ENCODE peak calls at places on chromosome 20, in six cellular contexts. F is HepG2, D is HEK293T, B is WTC11, S is K562, J is GM12878. N is an unnamed sample.

GRCh38 chr20:63828124-63828523 is 2.9 kb downstream of the ZBTB46 start:
- DNase-seq in F (no peak), D (no peak), B (no peak), S (no peak), J (no peak), N (no peak)

GRCh38 chr20:1171461-1172093 is 13.2 kb downstream of the TMEM74B start:
- DNase-seq in F (peak; percentile 42), D (peak; percentile 28), B (peak; percentile 80), S (peak; percentile 69), J (no peak), N (no peak)

GRCh38 chr20:32112862-32113261 is 3.3 kb downstream of the TM9SF4 start:
- DNase-seq in F (no peak), D (no peak), B (no peak), S (peak; percentile 23), J (no peak), N (no peak)

GRCh38 chr20:2295886-2296544 is at the start of gene TGM3:
- DNase-seq in F (no peak), D (no peak), B (no peak), S (no peak), J (no peak), N (no peak)

GRCh38 chr20:39547546-39548410 is 585.6 kb downstream of the DHX35 start:
- DNase-seq in F (no peak), D (no peak), B (no peak), S (no peak), J (no peak), N (no peak)

GRCh38 chr20:38612921-38613320 is 11.3 kb downstream of the ARHGAP40 start:
- DNase-seq in F (no peak), D (no peak), B (no peak), S (no peak), J (no peak), N (no peak)

GRCh38 chr20:35005463-35005961 is 49.8 kb downstream of the MYH7B start:
- DNase-seq in F (no peak), D (no peak), B (peak; percentile 5), S (no peak), J (no peak), N (no peak)

GRCh38 chr20:54158856-54159418 is 14.8 kb downstream of the CYP24A1 start:
- DNase-seq in F (no peak), D (no peak), B (no peak), S (no peak), J (no peak), N (no peak)

GRCh38 chr20:13200767-13201500 is 20.1 kb upstream of the ISM1 start:
- DNase-seq in F (no peak), D (no peak), B (no peak), S (no peak), J (no peak), N (no peak)

GRCh38 chr20:53917145-53918009 is 153.0 kb downstream of the BCAS1 start:
- DNase-seq in F (no peak), D (no peak), B (no peak), S (peak; percentile 53), J (peak; percentile 93), N (no peak)

GRCh38 chr20:21213691-21214090 is 87.8 kb downstream of the KIZ start:
- DNase-seq in F (no peak), D (no peak), B (no peak), S (no peak), J (no peak), N (no peak)

GRCh38 chr20:2449386-2449785 is 21.2 kb downstream of the SNRPB start:
- DNase-seq in F (no peak), D (no peak), B (no peak), S (no peak), J (no peak), N (no peak)

GRCh38 chr20:33463332-33464101 is 20.0 kb upstream of the SNTA1 start:
- DNase-seq in F (no peak), D (no peak), B (no peak), S (no peak), J (no peak), N (no peak)

GRCh38 chr20:14986026-14986655 is 648.7 kb upstream of the FLRT3 start:
- DNase-seq in F (peak; percentile 99), D (no peak), B (no peak), S (no peak), J (no peak), N (no peak)

GRCh38 chr20:36862857-36863668 is 12.9 kb upstream of the TLDC2 start:
- DNase-seq in F (no peak), D (no peak), B (peak; percentile 31), S (no peak), J (no peak), N (no peak)

GRCh38 chr20:50029697-50030428 is 47.1 kb downstream of the SNAI1 start:
- DNase-seq in F (peak; percentile 80), D (no peak), B (no peak), S (peak; percentile 82), J (no peak), N (no peak)

GRCh38 chr20:62404761-62405107 is 2.4 kb downstream of the CABLES2 start:
- DNase-seq in F (no peak), D (no peak), B (no peak), S (no peak), J (no peak), N (no peak)
- TF ChIP-seq SP1 in F (no peak), D (no peak), B (no peak), S (no peak), J (no peak), N (no peak)

DNA sequence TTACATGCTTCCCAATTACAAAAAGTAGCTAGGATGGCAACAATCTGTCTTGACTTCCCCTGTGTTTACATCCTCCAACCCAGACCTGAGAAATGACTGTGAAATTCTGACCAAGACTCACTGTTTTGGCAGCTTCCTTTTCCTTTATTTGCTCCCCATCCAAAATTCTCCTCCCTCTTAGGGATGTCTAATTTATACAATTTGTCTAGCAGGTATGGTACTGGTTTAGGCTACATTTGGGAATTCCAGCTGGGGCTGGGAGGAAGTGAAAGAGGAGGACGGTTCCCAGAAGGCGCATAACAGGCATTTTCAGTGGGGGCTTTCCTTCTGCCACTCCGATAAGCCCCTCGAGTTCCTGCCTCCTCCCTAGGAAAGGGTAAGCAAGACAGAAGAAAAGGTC is 231.5 kb upstream of the BTBD3 start:
- DNase-seq in F (no peak), D (no peak), B (no peak), S (no peak), J (no peak), N (no peak)
- TF ChIP-seq SP1 in F (no peak), D (no peak), B (no peak), S (no peak), J (no peak), N (no peak)

DNA sequence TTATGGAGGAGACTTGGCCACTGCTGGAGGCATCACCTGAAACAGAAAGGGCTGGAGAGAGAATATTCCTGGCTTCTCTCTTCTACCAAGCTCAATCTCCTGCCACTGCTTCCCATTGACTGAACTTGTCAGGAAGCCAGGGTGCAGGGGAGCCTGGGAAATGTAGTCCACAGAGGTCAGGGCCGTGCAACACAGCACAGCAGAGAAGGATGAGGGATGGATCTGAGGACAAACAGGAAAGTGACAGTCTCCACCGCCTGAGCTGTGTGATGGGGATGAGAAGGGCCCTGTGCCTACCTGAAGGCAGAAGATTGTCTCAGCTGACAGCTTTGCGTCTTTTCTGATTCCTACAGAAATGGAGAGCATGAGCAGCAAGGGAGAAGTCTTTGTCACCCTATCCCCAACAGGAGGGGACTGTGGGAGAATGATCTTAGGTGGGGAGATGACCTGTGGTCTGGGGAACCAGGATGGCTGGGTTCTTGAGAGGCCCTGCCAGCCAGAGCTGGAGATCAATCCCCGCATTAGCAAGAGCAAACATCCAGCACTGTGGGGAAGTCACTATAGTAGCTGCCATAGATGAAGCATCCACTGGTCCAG is 114.2 kb downstream of the SNX5 start:
- DNase-seq in F (peak; percentile 82), D (peak; percentile 50), B (peak; percentile 68), S (no peak), J (no peak), N (peak; percentile 41)
- TF ChIP-seq SP1 in F (peak; percentile 39), D (no peak), B (no peak), S (no peak), J (no peak), N (no peak)

GRCh38 chr20:18005170-18005989 is 36.6 kb downstream of the MGME1 start:
- DNase-seq in F (no peak), D (no peak), B (peak; percentile 28), S (no peak), J (peak; percentile 66), N (no peak)

GRCh38 chr20:18005990-18006364 is 37.2 kb downstream of the MGME1 start:
- DNase-seq in F (no peak), D (no peak), B (no peak), S (no peak), J (no peak), N (no peak)

GRCh38 chr20:18001131-18001921 is 32.5 kb downstream of the MGME1 start:
- DNase-seq in F (peak; percentile 90), D (no peak), B (no peak), S (no peak), J (no peak), N (no peak)

GRCh38 chr20:18004389-18005031 is 35.7 kb downstream of the MGME1 start:
- DNase-seq in F (peak; percentile 59), D (no peak), B (no peak), S (no peak), J (no peak), N (no peak)

GRCh38 chr20:18003897-18004296 is 35.1 kb downstream of the MGME1 start:
- DNase-seq in F (no peak), D (no peak), B (no peak), S (no peak), J (peak; percentile 26), N (no peak)
- TF ChIP-seq SP1 in F (no peak), D (no peak), B (no peak), S (no peak), J (no peak), N (no peak)

DNA sequence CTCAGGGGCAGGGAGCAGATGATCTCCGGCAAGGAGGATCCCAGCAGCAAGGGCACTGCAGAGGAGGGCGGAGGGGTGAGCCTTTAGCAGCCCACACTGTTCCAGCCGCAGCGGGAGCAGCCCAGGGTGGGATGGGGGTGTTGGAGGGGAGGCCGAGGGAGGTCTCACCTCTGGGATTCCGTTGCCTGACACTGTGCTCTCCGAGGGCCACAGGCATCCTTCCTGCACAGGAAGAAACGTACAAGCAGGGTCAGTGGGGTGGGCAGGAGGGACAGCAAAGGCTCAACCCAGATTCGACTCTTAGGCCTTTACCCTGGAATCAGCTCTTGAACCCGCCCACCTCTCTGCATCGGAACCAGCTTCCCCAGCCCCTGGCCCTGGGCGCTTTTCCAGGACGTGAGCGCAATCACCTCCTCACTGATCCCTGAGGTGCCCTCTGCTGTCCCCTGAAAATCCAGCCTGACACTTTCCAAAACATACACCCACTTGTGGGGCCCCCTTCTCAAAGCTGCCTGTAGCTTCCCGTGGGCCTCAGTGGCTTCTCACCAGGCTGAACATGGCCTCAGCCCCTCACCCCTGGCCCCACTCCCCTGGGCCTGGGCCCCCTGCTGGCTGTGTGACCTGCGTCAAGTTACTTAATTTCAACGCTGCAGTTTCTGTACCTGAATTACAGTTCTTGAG is 32.8 kb upstream of the ZBP1 start:
- DNase-seq in F (no peak), D (no peak), B (no peak), S (no peak), J (no peak), N (no peak)
- TF ChIP-seq SP1 in F (no peak), D (no peak), B (no peak), S (no peak), J (no peak), N (no peak)

GRCh38 chr20:24780648-24781047 is 168.4 kb upstream of the CST7 start:
- DNase-seq in F (no peak), D (no peak), B (no peak), S (no peak), J (no peak), N (no peak)
- TF ChIP-seq SP1 in F (no peak), D (no peak), B (no peak), S (no peak), J (no peak), N (no peak)

GRCh38 chr20:47117325-47117724 is 222.7 kb downstream of the EYA2 start:
- DNase-seq in F (no peak), D (no peak), B (no peak), S (no peak), J (no peak), N (no peak)
- TF ChIP-seq SP1 in F (no peak), D (no peak), B (no peak), S (no peak), J (no peak), N (no peak)

N was measured in HCT116.